ENCODE peak calls at places on chromosomes 11 and 22, in eight cellular contexts. H is transverse colon, M is body of pancreas, E is endothelial cell of umbilical vein, A is stomach, Q is esophagus squamous epithelium, X is HCT116, W is sigmoid colon. F is an unnamed sample.

GRCh38 chr11:71251761-71252433 is 480 bp downstream of the SHANK2 start:
- DNase-seq in H (peak), M (peak), E (no peak), A (peak), Q (no peak), X (no peak), W (no peak), F (peak)

GRCh38 chr11:33635161-33635560 is 65.5 kb downstream of the C11orf91 start:
- DNase-seq in H (no peak), M (peak), E (no peak), A (no peak), Q (no peak), X (no peak), W (peak), F (no peak)

GRCh38 chr11:133818302-133818701 is 27.0 kb downstream of the SPATA19 start:
- DNase-seq in H (no peak), M (no peak), E (no peak), A (no peak), Q (no peak), X (no peak), W (no peak), F (no peak)

GRCh38 chr11:61090521-61090920 is 11.8 kb upstream of the CD5 start:
- DNase-seq in H (no peak), M (no peak), E (no peak), A (no peak), Q (no peak), X (no peak), W (no peak), F (no peak)

GRCh38 chr22:27270818-27271510 is 530.6 kb downstream of the MN1 start:
- DNase-seq in H (no peak), M (no peak), E (no peak), A (no peak), Q (no peak), X (no peak), W (no peak), F (no peak)

GRCh38 chr11:844693-845644 is 2.3 kb downstream of the TSPAN4 start:
- DNase-seq in H (peak), M (peak), E (peak), A (peak), Q (no peak), X (no peak), W (peak), F (peak)

GRCh38 chr11:77069969-77070582 is 3.3 kb downstream of the CAPN5 start:
- DNase-seq in H (peak), M (no peak), E (no peak), A (peak), Q (no peak), X (no peak), W (no peak), F (no peak)

GRCh38 chr11:78350101-78350645 is 67.4 kb downstream of the GAB2 start:
- DNase-seq in H (peak), M (no peak), E (peak), A (no peak), Q (no peak), X (no peak), W (peak), F (peak)

GRCh38 chr11:72899238-72899637 is 85.0 kb downstream of the ATG16L2 start:
- DNase-seq in H (no peak), M (no peak), E (no peak), A (no peak), Q (no peak), X (no peak), W (no peak), F (no peak)

GRCh38 chr22:32050678-32051515 is 7.8 kb downstream of the SLC5A1 start:
- DNase-seq in H (no peak), M (peak), E (no peak), A (peak), Q (no peak), X (peak), W (no peak), F (peak)

GRCh38 chr11:108319541-108320145 is 96.8 kb downstream of the ATM start:
- DNase-seq in H (no peak), M (no peak), E (peak), A (no peak), Q (no peak), X (no peak), W (no peak), F (no peak)

GRCh38 chr11:130049260-130049659 is 20.4 kb upstream of the APLP2 start:
- DNase-seq in H (no peak), M (no peak), E (no peak), A (no peak), Q (no peak), X (no peak), W (no peak), F (peak)

GRCh38 chr22:30874431-30875370 is 93.9 kb downstream of the MORC2 start:
- DNase-seq in H (no peak), M (no peak), E (no peak), A (no peak), Q (no peak), X (no peak), W (peak), F (no peak)

GRCh38 chr11:131423715-131424114 is 53.3 kb downstream of the NTM start:
- DNase-seq in H (no peak), M (no peak), E (no peak), A (no peak), Q (no peak), X (no peak), W (no peak), F (no peak)

GRCh38 chr11:46050065-46050464 is 71.2 kb downstream of the PHF21A start:
- DNase-seq in H (peak), M (peak), E (no peak), A (no peak), Q (no peak), X (peak), W (peak), F (peak)

GRCh38 chr11:43574949-43575915 is 105.3 kb upstream of the HSD17B12 start:
- DNase-seq in H (no peak), M (no peak), E (peak), A (no peak), Q (no peak), X (no peak), W (peak), F (peak)

GRCh38 chr11:68043349-68044144 is 4.7 kb downstream of the TCIRG1 start:
- DNase-seq in H (no peak), M (no peak), E (no peak), A (no peak), Q (no peak), X (no peak), W (peak), F (peak)

GRCh38 chr22:46086577-46087335 is 63.6 kb upstream of the PPARA start:
- DNase-seq in H (no peak), M (peak), E (no peak), A (peak), Q (no peak), X (no peak), W (peak), F (no peak)

GRCh38 chr11:102385053-102385976 is 38.3 kb downstream of the BIRC2 start:
- DNase-seq in H (no peak), M (no peak), E (peak), A (no peak), Q (no peak), X (no peak), W (no peak), F (no peak)

DNA sequence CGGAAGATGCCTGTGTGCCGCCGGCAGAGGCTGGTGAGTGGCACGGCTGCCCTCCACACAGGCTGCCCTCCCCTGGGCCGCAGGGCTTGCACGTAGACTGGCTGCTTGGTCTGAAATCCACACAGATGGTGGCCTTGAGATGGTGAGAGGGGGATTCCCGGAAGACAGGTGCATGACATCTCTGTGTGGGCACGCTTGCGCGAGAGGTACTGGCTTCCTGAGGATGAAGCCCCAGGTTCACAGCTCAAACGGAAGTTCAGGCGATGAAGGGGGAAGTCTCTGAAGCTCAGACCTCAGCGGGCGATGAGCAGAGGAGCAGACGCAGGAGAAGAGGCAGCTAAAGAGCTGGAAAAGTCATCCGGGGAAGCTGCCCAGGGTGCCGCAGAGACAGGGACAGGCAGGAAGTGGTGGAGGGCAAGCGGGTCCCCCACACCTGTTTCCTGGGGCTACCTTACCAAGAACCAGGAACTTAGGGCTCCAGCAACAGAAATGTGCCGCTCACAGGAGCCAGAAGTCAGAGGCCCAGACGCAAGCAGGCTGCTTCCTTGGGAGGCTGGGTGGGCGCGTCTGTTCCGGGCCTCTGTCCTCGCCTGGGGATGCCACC is 7.2 kb downstream of the CRELD2 start:
- DNase-seq in H (peak), M (no peak), E (no peak), A (no peak), Q (no peak), X (no peak), W (no peak), F (no peak)
- TF ChIP-seq POLR2A in H (no peak), M (no peak), E (no peak), A (no peak), Q (peak), X (no peak), W (no peak), F (no peak)

GRCh38 chr22:19723165-19723989 is at the start of gene GP1BB:
- DNase-seq in H (peak), M (peak), E (peak), A (peak), Q (no peak), X (no peak), W (no peak), F (peak)

GRCh38 chr22:19722175-19722914 is 994 bp upstream of the GP1BB start:
- DNase-seq in H (no peak), M (no peak), E (no peak), A (no peak), Q (no peak), X (no peak), W (no peak), F (no peak)

GRCh38 chr22:19724927-19725661 is 1.8 kb downstream of the GP1BB start:
- DNase-seq in H (no peak), M (no peak), E (no peak), A (no peak), Q (no peak), X (no peak), W (no peak), F (no peak)

GRCh38 chr22:19722915-19723164 is 499 bp upstream of the GP1BB start:
- DNase-seq in H (no peak), M (no peak), E (no peak), A (no peak), Q (no peak), X (no peak), W (no peak), F (no peak)

GRCh38 chr22:19723990-19724827 is 870 bp downstream of the GP1BB start:
- DNase-seq in H (no peak), M (no peak), E (peak), A (no peak), Q (no peak), X (no peak), W (no peak), F (peak)
- TF ChIP-seq CTCF in H (no peak), M (no peak), E (peak), A (no peak), Q (no peak), X (no peak), W (no peak), F (peak)

DNA sequence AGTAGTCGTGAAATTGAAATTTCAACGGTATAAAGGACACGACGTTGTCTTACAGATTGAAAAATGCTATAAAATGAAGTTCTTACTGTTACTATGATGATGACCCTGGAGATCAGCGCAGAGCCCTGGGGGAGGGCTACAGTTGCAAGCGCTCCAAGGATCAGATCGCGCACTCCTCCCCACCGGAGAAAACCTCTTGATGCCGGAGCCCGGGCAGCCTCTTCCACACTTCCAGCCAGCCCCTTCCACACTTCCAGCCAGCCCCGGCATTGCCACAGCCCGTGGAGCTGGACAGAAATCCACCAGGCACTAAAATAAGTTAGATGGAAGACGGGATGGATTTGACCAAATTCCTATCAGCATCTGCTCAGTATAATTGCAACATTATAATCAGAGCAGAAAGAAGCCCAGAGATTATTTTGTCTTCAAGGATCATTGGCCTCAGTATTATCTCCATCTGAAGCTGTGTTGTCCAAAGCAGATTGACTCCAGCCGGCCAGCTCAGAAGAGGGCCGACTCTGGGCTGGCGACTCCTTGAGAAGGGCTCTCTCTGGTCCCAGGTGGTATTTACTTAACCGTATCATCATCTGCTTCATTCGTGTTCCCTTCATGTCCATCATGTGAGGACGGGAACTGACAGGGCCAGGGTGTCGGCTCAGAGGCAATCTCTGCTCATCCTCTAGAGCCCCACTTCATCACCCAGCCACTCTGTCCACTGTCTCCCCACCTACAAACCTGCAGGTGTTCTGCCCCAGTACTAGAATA is 777 bp upstream of the MICAL3 start:
- DNase-seq in H (no peak), M (no peak), E (no peak), A (no peak), Q (no peak), X (no peak), W (no peak), F (no peak)
- H3K4me3 ChIP-seq in H (no peak), M (no peak), E (no peak), A (peak), Q (peak), X (peak), W (peak), F (no peak)

GRCh38 chr11:62627718-62628117 is 5.9 kb upstream of the B3GAT3 start:
- DNase-seq in H (no peak), M (no peak), E (no peak), A (no peak), Q (no peak), X (no peak), W (no peak), F (peak)
- TF ChIP-seq POLR2A in H (no peak), M (no peak), E (no peak), A (no peak), Q (no peak), X (no peak), W (no peak), F (no peak)

GRCh38 chr22:44996120-44996519 is 13.7 kb downstream of the PHF21B start:
- DNase-seq in H (no peak), M (no peak), E (no peak), A (no peak), Q (no peak), X (no peak), W (no peak), F (no peak)

GRCh38 chr22:44995282-44995597 is 14.6 kb downstream of the PHF21B start:
- DNase-seq in H (no peak), M (no peak), E (no peak), A (no peak), Q (no peak), X (no peak), W (no peak), F (no peak)

GRCh38 chr22:44997060-44997459 is 12.7 kb downstream of the PHF21B start:
- DNase-seq in H (no peak), M (no peak), E (no peak), A (no peak), Q (no peak), X (no peak), W (no peak), F (no peak)

GRCh38 chr22:44995715-44996114 is 14.1 kb downstream of the PHF21B start:
- DNase-seq in H (no peak), M (no peak), E (no peak), A (no peak), Q (no peak), X (no peak), W (no peak), F (no peak)

GRCh38 chr22:44996648-44997047 is 13.2 kb downstream of the PHF21B start:
- DNase-seq in H (no peak), M (no peak), E (no peak), A (no peak), Q (no peak), X (no peak), W (no peak), F (no peak)
- TF ChIP-seq CTCF in H (no peak), M (no peak), E (no peak), A (no peak), Q (no peak), X (no peak), W (no peak), F (no peak)

GRCh38 chr11:124863137-124863825 is 2.0 kb upstream of the ROBO3 start:
- DNase-seq in H (no peak), M (peak), E (no peak), A (peak), Q (no peak), X (no peak), W (peak), F (no peak)
- H3K4me3 ChIP-seq in H (no peak), M (no peak), E (no peak), A (peak), Q (peak), X (peak), W (peak), F (no peak)

DNA sequence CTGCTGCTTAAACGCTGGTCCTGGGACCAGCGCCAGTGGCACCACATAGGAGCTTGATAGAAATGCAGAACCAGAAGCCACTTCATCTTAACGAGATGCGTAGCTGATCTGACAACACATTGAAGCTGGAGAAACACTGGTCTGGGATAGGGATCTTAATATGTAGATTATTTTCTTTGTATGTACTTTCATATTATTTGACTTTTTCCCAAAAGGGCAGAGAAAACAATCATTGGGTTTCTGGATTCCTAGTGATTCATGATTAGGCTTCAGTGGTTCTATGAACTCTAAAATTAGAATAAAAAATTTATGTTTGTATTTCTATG is 12.3 kb downstream of the MPEG1 start:
- DNase-seq in H (no peak), M (no peak), E (no peak), A (no peak), Q (no peak), X (no peak), W (no peak), F (no peak)
- TF ChIP-seq POLR2A in H (no peak), M (no peak), E (no peak), A (no peak), Q (no peak), X (no peak), W (no peak), F (no peak)

GRCh38 chr11:94602430-94603372 is 35.5 kb downstream of the PIWIL4 start:
- DNase-seq in H (peak), M (peak), E (peak), A (peak), Q (no peak), X (no peak), W (peak), F (peak)
- TF ChIP-seq CTCF in H (peak), M (no peak), E (peak), A (no peak), Q (no peak), X (no peak), W (no peak), F (peak)